ENCODE peak calls at places on chromosomes 1 and 21, in five cellular contexts. One of them, this sample, is unnamed.

GRCh38 chr1:207848234-207848633 is 62.7 kb downstream of the CD34 start:
- DNase-seq in caudate nucleus: no peak
- DNase-seq in left cardiac atrium: peak; percentile 85
- DNase-seq in Daoy: peak; percentile 86
- DNase-seq in HTR-8/SVneo: peak; percentile 60
- DNase-seq in this sample: peak; percentile 54

GRCh38 chr1:59401581-59401980 is 104.7 kb downstream of the FGGY start:
- DNase-seq in Daoy: no peak
- DNase-seq in left cardiac atrium: no peak
- DNase-seq in caudate nucleus: no peak
- DNase-seq in HTR-8/SVneo: no peak
- DNase-seq in this sample: no peak

GRCh38 chr1:205199090-205199930 is 12.2 kb downstream of the DSTYK start:
- DNase-seq in caudate nucleus: no peak
- DNase-seq in left cardiac atrium: no peak
- DNase-seq in Daoy: peak; percentile 57
- DNase-seq in HTR-8/SVneo: peak; percentile 57
- DNase-seq in this sample: peak; percentile 25

GRCh38 chr1:56409112-56409691 is 170.2 kb downstream of the PLPP3 start:
- DNase-seq in Daoy: no peak
- DNase-seq in left cardiac atrium: no peak
- DNase-seq in caudate nucleus: no peak
- DNase-seq in HTR-8/SVneo: no peak
- DNase-seq in this sample: peak; percentile 33

GRCh38 chr1:116855220-116855619 is 54.5 kb upstream of the PTGFRN start:
- DNase-seq in caudate nucleus: no peak
- DNase-seq in left cardiac atrium: peak; percentile 69
- DNase-seq in HTR-8/SVneo: no peak
- DNase-seq in Daoy: peak; percentile 69
- DNase-seq in this sample: peak; percentile 52

GRCh38 chr1:19033516-19033840 is 77.0 kb upstream of the IFFO2 start:
- DNase-seq in Daoy: no peak
- DNase-seq in left cardiac atrium: no peak
- DNase-seq in caudate nucleus: no peak
- DNase-seq in HTR-8/SVneo: no peak
- DNase-seq in this sample: no peak

GRCh38 chr1:29396438-29397255 is 160.3 kb downstream of the PTPRU start:
- DNase-seq in left cardiac atrium: no peak
- DNase-seq in HTR-8/SVneo: no peak
- DNase-seq in caudate nucleus: no peak
- DNase-seq in Daoy: no peak
- DNase-seq in this sample: peak; percentile 18

GRCh38 chr21:37146320-37147225 is 73.5 kb downstream of the TTC3 start:
- DNase-seq in caudate nucleus: no peak
- DNase-seq in left cardiac atrium: no peak
- DNase-seq in Daoy: no peak
- DNase-seq in HTR-8/SVneo: no peak
- DNase-seq in this sample: no peak

GRCh38 chr1:212640223-212640885 is 31.8 kb downstream of the ATF3 start:
- DNase-seq in left cardiac atrium: no peak
- DNase-seq in caudate nucleus: no peak
- DNase-seq in Daoy: no peak
- DNase-seq in HTR-8/SVneo: no peak
- DNase-seq in this sample: no peak

GRCh38 chr1:72892461-72892860 is 610.1 kb upstream of the NEGR1 start:
- DNase-seq in caudate nucleus: no peak
- DNase-seq in HTR-8/SVneo: no peak
- DNase-seq in Daoy: peak; percentile 2
- DNase-seq in left cardiac atrium: no peak
- DNase-seq in this sample: peak; percentile 0

GRCh38 chr1:18950415-18951026 is 6.0 kb downstream of the IFFO2 start:
- DNase-seq in Daoy: peak; percentile 64
- DNase-seq in left cardiac atrium: peak; percentile 75
- DNase-seq in HTR-8/SVneo: no peak
- DNase-seq in caudate nucleus: no peak
- DNase-seq in this sample: no peak

GRCh38 chr21:39434950-39435349 is 10.6 kb downstream of the LCA5L start:
- DNase-seq in caudate nucleus: no peak
- DNase-seq in left cardiac atrium: no peak
- DNase-seq in HTR-8/SVneo: no peak
- DNase-seq in Daoy: no peak
- DNase-seq in this sample: peak; percentile 4

GRCh38 chr21:41419921-41420862 is 5.8 kb upstream of the MX1 start:
- DNase-seq in Daoy: peak; percentile 95
- DNase-seq in caudate nucleus: peak; percentile 29
- DNase-seq in HTR-8/SVneo: peak; percentile 84
- DNase-seq in left cardiac atrium: peak; percentile 88
- DNase-seq in this sample: peak; percentile 82

GRCh38 chr1:161735837-161736236 is 13.7 kb upstream of the DUSP12 start:
- DNase-seq in HTR-8/SVneo: no peak
- DNase-seq in caudate nucleus: no peak
- DNase-seq in left cardiac atrium: no peak
- DNase-seq in Daoy: no peak
- DNase-seq in this sample: no peak

GRCh38 chr1:156671804-156672203 is 5.4 kb downstream of the NES start:
- DNase-seq in caudate nucleus: no peak
- DNase-seq in HTR-8/SVneo: no peak
- DNase-seq in left cardiac atrium: no peak
- DNase-seq in Daoy: no peak
- DNase-seq in this sample: no peak

GRCh38 chr1:101436100-101436511 is 199.3 kb downstream of the S1PR1 start:
- DNase-seq in HTR-8/SVneo: no peak
- DNase-seq in Daoy: no peak
- DNase-seq in left cardiac atrium: no peak
- DNase-seq in caudate nucleus: no peak
- DNase-seq in this sample: no peak

GRCh38 chr1:228084325-228084724 is 1.8 kb downstream of the ARF1 start:
- DNase-seq in HTR-8/SVneo: no peak
- DNase-seq in Daoy: no peak
- DNase-seq in caudate nucleus: no peak
- DNase-seq in left cardiac atrium: peak; percentile 12
- DNase-seq in this sample: peak; percentile 83

GRCh38 chr1:180632326-180633088 is 685 bp downstream of the XPR1 start:
- DNase-seq in HTR-8/SVneo: peak; percentile 36
- DNase-seq in left cardiac atrium: peak; percentile 69
- DNase-seq in Daoy: no peak
- DNase-seq in caudate nucleus: no peak
- DNase-seq in this sample: no peak

GRCh38 chr1:44650159-44650831 is 24.0 kb downstream of the TMEM53 start:
- DNase-seq in left cardiac atrium: no peak
- DNase-seq in Daoy: no peak
- DNase-seq in caudate nucleus: no peak
- DNase-seq in HTR-8/SVneo: no peak
- DNase-seq in this sample: no peak

GRCh38 chr21:33367309-33367973 is 35.8 kb upstream of the IFNGR2 start:
- DNase-seq in caudate nucleus: no peak
- DNase-seq in HTR-8/SVneo: no peak
- DNase-seq in Daoy: no peak
- DNase-seq in left cardiac atrium: no peak
- DNase-seq in this sample: no peak

GRCh38 chr1:65494671-65495070 is 74.2 kb downstream of the LEPR start:
- DNase-seq in caudate nucleus: no peak
- DNase-seq in HTR-8/SVneo: no peak
- DNase-seq in Daoy: no peak
- DNase-seq in left cardiac atrium: no peak
- DNase-seq in this sample: no peak

GRCh38 chr1:247212012-247212411 is 40.2 kb upstream of the ZNF124 start:
- DNase-seq in left cardiac atrium: no peak
- DNase-seq in HTR-8/SVneo: no peak
- DNase-seq in caudate nucleus: no peak
- DNase-seq in Daoy: no peak
- DNase-seq in this sample: no peak

GRCh38 chr1:157505481-157506272 is 46.6 kb downstream of the FCRL5 start:
- DNase-seq in caudate nucleus: no peak
- DNase-seq in HTR-8/SVneo: peak; percentile 39
- DNase-seq in Daoy: peak; percentile 68
- DNase-seq in left cardiac atrium: no peak
- DNase-seq in this sample: peak; percentile 67

GRCh38 chr1:245939756-245940345 is 567.2 kb downstream of the SMYD3 start:
- DNase-seq in caudate nucleus: no peak
- DNase-seq in Daoy: no peak
- DNase-seq in left cardiac atrium: no peak
- DNase-seq in HTR-8/SVneo: no peak
- DNase-seq in this sample: no peak

GRCh38 chr1:225973158-225973557 is 26.0 kb downstream of the SDE2 start:
- DNase-seq in caudate nucleus: no peak
- DNase-seq in HTR-8/SVneo: no peak
- DNase-seq in left cardiac atrium: no peak
- DNase-seq in Daoy: no peak
- DNase-seq in this sample: no peak